ENCODE peak calls at places on chromosomes 13 and 19, in nine cellular contexts. Y, A, F, G, X, K, J, L and E are unnamed samples.

GRCh38 chr19:5360003-5360820 is 19.6 kb upstream of the PTPRS start:
- DNase-seq in L (peak; percentile 9), G (no peak), X (no peak), K (no peak), Y (no peak), A (no peak), J (no peak), F (no peak), E (no peak)

GRCh38 chr19:56139847-56140582 is 1.1 kb upstream of the ZNF444 start:
- DNase-seq in G (no peak), L (no peak), X (no peak), Y (no peak), F (no peak), A (no peak), J (no peak), K (no peak), E (no peak)

GRCh38 chr13:26867451-26868067 is 107.0 kb upstream of the GPR12 start:
- DNase-seq in J (no peak), Y (no peak), G (peak; percentile 76), L (peak; percentile 42), A (no peak), X (no peak), K (no peak), F (no peak), E (no peak)

GRCh38 chr13:27283906-27284523 is 13.4 kb downstream of the RASL11A start:
- DNase-seq in A (no peak), J (no peak), K (no peak), Y (no peak), F (no peak), X (no peak), G (no peak), L (peak; percentile 49), E (no peak)

GRCh38 chr13:110042253-110042652 is 255.9 kb upstream of the IRS2 start:
- DNase-seq in X (peak; percentile 83), K (no peak), A (no peak), G (no peak), J (no peak), Y (no peak), L (no peak), F (no peak), E (no peak)

GRCh38 chr19:13055213-13056051 is 47.2 kb downstream of the LYL1 start:
- DNase-seq in X (peak; percentile 89), A (peak; percentile 95), F (no peak), L (peak; percentile 95), J (peak; percentile 95), G (peak; percentile 53), K (peak; percentile 83), Y (peak; percentile 87), E (no peak)

GRCh38 chr13:99176309-99177276 is 24.1 kb upstream of the UBAC2 start:
- DNase-seq in L (peak; percentile 67), A (peak; percentile 94), J (peak; percentile 88), G (peak; percentile 80), X (no peak), F (no peak), Y (peak; percentile 71), K (peak; percentile 36), E (peak; percentile 71)

GRCh38 chr13:42393573-42394360 is 121.8 kb downstream of the AKAP11 start:
- DNase-seq in A (no peak), Y (no peak), G (no peak), L (no peak), J (no peak), X (no peak), K (no peak), F (no peak), E (no peak)

GRCh38 chr13:38657191-38657590 is 29.7 kb upstream of the FREM2 start:
- DNase-seq in X (no peak), K (no peak), F (no peak), A (no peak), Y (no peak), J (no peak), L (peak; percentile 42), G (no peak), E (no peak)

GRCh38 chr19:1074512-1075283 is 7.7 kb downstream of the ARHGAP45 start:
- DNase-seq in K (peak; percentile 70), A (peak; percentile 97), L (no peak), F (no peak), G (no peak), J (no peak), Y (peak; percentile 71), X (no peak), E (peak; percentile 95)

GRCh38 chr13:85031771-85032170 is 767.4 kb downstream of the SLITRK6 start:
- DNase-seq in X (no peak), K (no peak), G (peak; percentile 13), J (no peak), A (no peak), Y (no peak), F (no peak), L (no peak), E (no peak)

GRCh38 chr19:11624064-11624463 is 26.8 kb downstream of the ZNF627 start:
- DNase-seq in X (peak; percentile 40), K (no peak), Y (no peak), A (no peak), G (no peak), L (peak; percentile 37), J (no peak), F (no peak), E (no peak)

GRCh38 chr13:77975358-77976042 is 56.9 kb upstream of the EDNRB start:
- DNase-seq in Y (no peak), A (no peak), F (no peak), K (no peak), X (no peak), L (no peak), G (no peak), J (no peak), E (no peak)

GRCh38 chr13:85536706-85537105 is 262.5 kb downstream of the SLITRK6 start:
- DNase-seq in Y (no peak), A (no peak), K (no peak), J (no peak), G (no peak), L (peak; percentile 3), F (no peak), X (no peak), E (no peak)

GRCh38 chr13:76832258-76832988 is 53.8 kb downstream of the KCTD12 start:
- DNase-seq in F (no peak), J (no peak), A (no peak), Y (no peak), G (no peak), X (no peak), L (no peak), K (no peak), E (no peak)

GRCh38 chr13:108549989-108550388 is 79.4 kb upstream of the MYO16 start:
- DNase-seq in Y (no peak), K (no peak), G (no peak), L (no peak), A (no peak), X (no peak), J (no peak), F (no peak), E (no peak)

GRCh38 chr13:20715340-20715732 is 11.8 kb downstream of the IL17D start:
- DNase-seq in G (no peak), K (no peak), X (no peak), F (no peak), J (no peak), L (no peak), Y (no peak), A (no peak), E (no peak)
- TF ChIP-seq CTCF in G (no peak), K (no peak), X (no peak), F (no peak), J (no peak), L (no peak), Y (no peak), A (no peak), E (no peak)

GRCh38 chr13:43787998-43788397 is 1.2 kb upstream of the ENOX1 start:
- DNase-seq in A (no peak), G (no peak), F (no peak), X (no peak), Y (peak; percentile 27), L (peak; percentile 69), K (no peak), J (no peak), E (no peak)
- TF ChIP-seq CTCF in A (no peak), G (no peak), F (peak; percentile 63), X (peak; percentile 56), Y (no peak), L (peak; percentile 53), K (peak; percentile 38), J (peak; percentile 43), E (no peak)

GRCh38 chr19:30441011-30441410 is 68.8 kb downstream of the ZNF536 start:
- DNase-seq in J (no peak), K (no peak), X (no peak), G (no peak), A (no peak), L (no peak), Y (no peak), F (no peak), E (no peak)

GRCh38 chr19:30439271-30439750 is 67.1 kb downstream of the ZNF536 start:
- DNase-seq in J (no peak), L (no peak), Y (no peak), F (no peak), X (no peak), G (no peak), A (peak; percentile 36), K (no peak), E (no peak)

GRCh38 chr19:30442715-30443114 is 70.5 kb downstream of the ZNF536 start:
- DNase-seq in A (no peak), F (no peak), K (no peak), J (no peak), G (no peak), L (no peak), Y (no peak), X (no peak), E (no peak)

GRCh38 chr19:30434797-30435594 is 62.8 kb downstream of the ZNF536 start:
- DNase-seq in G (no peak), X (no peak), J (no peak), Y (no peak), F (no peak), A (peak; percentile 5), K (no peak), L (no peak), E (no peak)

DNA sequence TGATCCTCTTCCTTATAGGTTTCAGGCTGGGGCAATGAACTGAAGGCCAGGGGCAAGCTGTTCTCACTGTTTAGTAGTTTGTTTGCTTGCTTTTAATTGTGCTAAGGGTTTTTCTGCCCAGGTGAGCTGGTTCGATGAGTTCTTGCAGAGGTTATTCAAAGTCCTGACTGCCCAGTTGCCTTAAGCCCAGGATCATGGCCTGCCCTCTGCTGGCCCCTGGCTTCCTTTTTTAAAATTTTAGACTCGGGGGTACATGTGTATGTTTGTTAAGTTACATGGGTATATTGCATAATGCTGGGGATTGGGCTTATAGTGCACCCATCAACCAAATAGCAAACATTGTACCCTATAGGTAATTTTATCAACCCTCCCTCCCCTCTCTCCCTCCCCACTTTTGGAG is 65.7 kb downstream of the ZNF536 start:
- DNase-seq in G (no peak), A (peak; percentile 52), Y (no peak), K (no peak), L (no peak), F (no peak), X (no peak), J (no peak), E (no peak)
- TF ChIP-seq CTCF in G (no peak), A (no peak), Y (no peak), K (no peak), L (no peak), F (no peak), X (no peak), J (no peak), E (no peak)

DNA sequence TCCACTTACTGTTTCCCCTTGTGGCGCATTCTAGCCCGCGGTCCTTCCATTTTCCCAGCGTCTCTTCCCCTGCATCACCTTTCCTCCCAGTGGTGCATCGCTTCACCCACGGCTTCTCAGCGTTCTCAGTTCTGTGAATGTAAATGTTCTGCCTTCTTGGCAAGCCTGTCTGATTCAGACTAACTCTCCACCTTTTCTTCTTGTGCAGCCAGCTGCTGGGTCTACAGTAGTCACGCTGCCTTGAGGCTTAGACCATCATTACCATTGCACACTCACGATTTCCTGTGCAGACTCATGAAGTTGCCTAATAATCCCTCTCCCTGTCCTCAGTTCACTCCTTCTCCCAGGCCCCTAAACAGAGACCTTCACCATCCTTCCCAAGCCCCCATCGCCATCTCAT is 75.0 kb downstream of the DHRS12 start:
- DNase-seq in J (no peak), A (no peak), G (no peak), K (no peak), L (peak; percentile 94), Y (no peak), F (peak; percentile 61), X (no peak), E (no peak)
- TF ChIP-seq CTCF in J (no peak), A (no peak), G (no peak), K (no peak), L (no peak), Y (no peak), F (no peak), X (no peak), E (no peak)